ENCODE peak calls at places on chromosomes 7 and 10, in six cellular contexts. X is neuronal stem cell, S is IMR-90, T is trophoblast cell, O is H1, W is mesenchymal stem cell. M is an unnamed sample.

GRCh38 chr7:4763091-4763793 is 12.2 kb upstream of the AP5Z1 start:
- DNase-seq in O (no peak), W (no peak), X (no peak), T (no peak), S (no peak), M (no peak)

GRCh38 chr7:98559219-98559618 is 57.9 kb upstream of the NPTX2 start:
- DNase-seq in X (no peak), T (no peak), S (no peak), O (no peak), W (no peak), M (no peak)

GRCh38 chr7:141262101-141262819 is 188.4 kb downstream of the TMEM178B start:
- DNase-seq in O (no peak), W (no peak), T (no peak), S (no peak), X (no peak), M (no peak)

GRCh38 chr10:3676564-3676963 is 108.4 kb downstream of the KLF6 start:
- DNase-seq in X (no peak), O (no peak), T (no peak), S (peak), W (no peak), M (no peak)

GRCh38 chr7:32803742-32804141 is 87.8 kb downstream of the KBTBD2 start:
- DNase-seq in X (no peak), O (no peak), W (no peak), T (no peak), S (no peak), M (no peak)

GRCh38 chr10:7965457-7965856 is 89.0 kb upstream of the GATA3 start:
- DNase-seq in W (no peak), T (no peak), O (no peak), S (no peak), X (no peak), M (no peak)

GRCh38 chr10:59830601-59831259 is 75.6 kb downstream of the CCDC6 start:
- DNase-seq in S (peak), W (peak), T (peak), X (peak), O (peak), M (peak)

GRCh38 chr7:147298611-147299043 is 1182.0 kb downstream of the CNTNAP2 start:
- DNase-seq in S (peak), O (no peak), X (no peak), T (no peak), W (peak), M (no peak)

GRCh38 chr7:33726582-33726981 is 178.8 kb upstream of the BMPER start:
- DNase-seq in X (peak), S (no peak), O (no peak), W (no peak), T (peak), M (no peak)

GRCh38 chr10:13593560-13593959 is 6.8 kb downstream of the PRPF18 start:
- DNase-seq in S (peak), X (no peak), T (no peak), W (no peak), O (no peak), M (no peak)

GRCh38 chr7:108584211-108584610 is 14.5 kb downstream of the DNAJB9 start:
- DNase-seq in S (no peak), W (no peak), O (no peak), X (no peak), T (no peak), M (no peak)

GRCh38 chr7:108578937-108579336 is 9.3 kb downstream of the DNAJB9 start:
- DNase-seq in O (no peak), W (no peak), S (no peak), X (no peak), T (no peak), M (no peak)

GRCh38 chr7:108580298-108580697 is 10.6 kb downstream of the DNAJB9 start:
- DNase-seq in X (no peak), T (no peak), O (no peak), S (no peak), W (no peak), M (no peak)

GRCh38 chr7:108585843-108586242 is 16.2 kb downstream of the DNAJB9 start:
- DNase-seq in W (no peak), T (no peak), S (no peak), O (no peak), X (no peak), M (no peak)

DNA sequence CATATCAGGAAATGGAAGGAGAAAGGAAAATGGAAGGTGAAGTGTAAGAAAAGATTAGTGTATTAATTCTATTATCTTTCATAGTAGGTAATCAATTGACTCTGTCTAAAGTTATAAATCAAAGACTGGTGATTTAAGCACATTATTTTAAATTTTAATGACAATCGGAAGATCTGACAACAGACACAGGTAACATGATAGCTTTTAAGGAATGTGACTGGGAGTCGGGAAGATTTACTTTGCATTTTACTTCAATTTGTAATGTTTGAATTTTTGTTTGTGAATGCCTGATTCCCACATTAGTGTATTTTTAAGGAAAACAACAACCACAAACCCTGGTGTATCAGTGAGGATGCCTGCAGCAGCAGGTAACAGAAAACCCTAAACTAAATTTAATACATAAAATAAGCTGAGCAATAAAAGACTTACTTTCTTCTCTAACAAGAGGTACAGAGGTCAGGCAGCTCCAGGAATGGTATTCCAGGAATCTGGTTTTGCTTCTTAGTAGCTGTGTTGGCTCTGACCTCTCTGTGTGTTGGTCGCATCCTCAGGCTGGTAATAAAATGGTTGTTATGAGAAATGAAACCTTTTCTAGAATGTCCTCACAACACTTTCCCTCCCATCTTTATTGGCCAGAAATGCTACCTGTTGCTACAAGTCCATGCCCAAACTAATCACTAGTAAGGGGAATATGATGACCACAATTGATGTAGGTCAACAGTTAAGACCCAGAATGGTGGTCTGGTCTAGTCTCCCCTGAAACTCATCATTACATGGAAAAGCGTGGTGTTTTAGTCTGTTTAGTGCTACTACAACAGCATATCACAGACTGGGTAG is 12.2 kb downstream of the DNAJB9 start:
- DNase-seq in O (no peak), X (peak), S (no peak), T (peak), W (peak), M (peak)
- H4K91ac ChIP-seq in O (peak), X (no peak), S (no peak), T (peak), W (no peak), M (no peak)

GRCh38 chr7:80721880-80722595 is 83.6 kb downstream of the CD36 start:
- DNase-seq in X (no peak), W (peak), S (peak), T (peak), O (no peak), M (no peak)

GRCh38 chr7:80725181-80725611 is 86.8 kb downstream of the CD36 start:
- DNase-seq in S (no peak), X (no peak), T (no peak), O (no peak), W (no peak), M (no peak)

GRCh38 chr7:80722596-80723141 is 84.2 kb downstream of the CD36 start:
- DNase-seq in T (peak), W (peak), S (peak), O (no peak), X (no peak), M (peak)

GRCh38 chr7:80726731-80727130 is 88.3 kb downstream of the CD36 start:
- DNase-seq in W (no peak), T (no peak), X (no peak), S (no peak), O (no peak), M (no peak)

DNA sequence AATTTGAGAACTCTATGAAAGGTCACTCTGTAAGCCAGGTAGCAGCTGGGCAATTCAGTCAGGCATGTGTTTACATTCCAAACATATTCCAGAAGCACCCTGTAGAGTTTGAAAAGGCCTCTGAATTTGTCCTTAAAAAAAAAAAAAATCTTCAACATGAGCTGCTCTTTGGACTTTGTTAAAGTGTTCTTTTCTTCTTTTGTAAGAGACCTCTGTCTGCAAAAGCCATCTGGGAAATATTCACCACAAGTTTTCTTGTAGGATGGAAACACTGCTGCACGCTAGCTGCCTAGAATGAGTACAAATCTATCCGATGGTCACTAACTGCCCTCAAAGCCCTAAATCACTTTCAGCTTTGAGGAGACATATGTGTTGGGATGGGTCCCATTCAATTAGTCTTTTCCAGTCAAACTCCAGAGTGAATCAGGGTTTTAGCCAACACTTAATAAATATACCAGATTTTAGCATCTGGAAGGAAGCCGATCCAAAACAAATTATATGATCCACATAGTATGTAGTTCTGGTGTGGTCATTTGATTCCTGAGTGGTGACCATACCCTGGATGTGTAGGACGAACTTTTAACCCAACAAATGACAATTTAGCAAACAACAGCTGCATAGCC is 85.9 kb downstream of the CD36 start:
- DNase-seq in T (no peak), S (peak), O (no peak), W (peak), X (no peak), M (no peak)
- H2AFZ ChIP-seq in T (no peak), S (no peak), O (no peak), W (no peak), X (peak), M (no peak)

GRCh38 chr10:121404611-121405010 is 193.6 kb downstream of the FGFR2 start:
- DNase-seq in S (no peak), X (no peak), T (no peak), W (no peak), O (no peak), M (no peak)

GRCh38 chr10:121405096-121405495 is 193.1 kb downstream of the FGFR2 start:
- DNase-seq in W (no peak), T (no peak), O (no peak), S (no peak), X (no peak), M (no peak)

GRCh38 chr10:121405549-121405948 is 192.7 kb downstream of the FGFR2 start:
- DNase-seq in S (no peak), X (no peak), O (no peak), W (no peak), T (no peak), M (no peak)

GRCh38 chr10:121405953-121406352 is 192.3 kb downstream of the FGFR2 start:
- DNase-seq in T (no peak), S (no peak), O (no peak), W (no peak), X (no peak), M (no peak)

GRCh38 chr10:121406823-121407545 is 191.3 kb downstream of the FGFR2 start:
- DNase-seq in X (no peak), W (no peak), T (no peak), O (no peak), S (no peak), M (no peak)
- H4K91ac ChIP-seq in X (no peak), W (no peak), T (no peak), O (no peak), S (no peak), M (no peak)

DNA sequence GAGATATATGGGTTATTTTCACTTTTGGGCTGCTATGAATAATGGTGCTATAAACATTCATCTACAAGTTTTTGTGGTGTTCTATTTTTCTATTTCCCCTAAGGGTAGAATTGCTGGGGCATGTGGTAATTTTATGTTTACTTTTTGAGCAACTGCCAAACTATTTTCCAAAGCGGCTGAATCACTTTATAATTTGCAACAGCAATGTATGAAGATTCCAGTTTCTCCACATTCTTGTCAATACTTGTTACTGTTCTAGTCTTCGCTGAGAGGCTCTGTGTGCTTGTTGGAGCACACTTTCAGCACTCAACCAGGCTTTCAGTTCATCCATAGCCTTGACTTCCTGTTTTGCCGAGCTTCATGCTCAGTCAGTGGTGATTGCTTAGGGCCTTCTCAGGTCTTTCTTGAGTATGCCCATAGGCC is 39.0 kb downstream of the ADK start:
- DNase-seq in O (no peak), X (no peak), W (peak), S (peak), T (peak), M (no peak)
- H2AFZ ChIP-seq in O (no peak), X (no peak), W (no peak), S (peak), T (no peak), M (no peak)

GRCh38 chr7:81789406-81790139 is 19.7 kb upstream of the HGF start:
- DNase-seq in S (peak), T (no peak), W (no peak), X (no peak), O (no peak), M (no peak)

GRCh38 chr7:81783818-81784217 is 14.0 kb upstream of the HGF start:
- DNase-seq in O (no peak), W (no peak), S (no peak), X (no peak), T (no peak), M (no peak)

GRCh38 chr7:81791578-81792524 is 22.0 kb upstream of the HGF start:
- DNase-seq in X (no peak), S (peak), T (no peak), O (no peak), W (no peak), M (no peak)

DNA sequence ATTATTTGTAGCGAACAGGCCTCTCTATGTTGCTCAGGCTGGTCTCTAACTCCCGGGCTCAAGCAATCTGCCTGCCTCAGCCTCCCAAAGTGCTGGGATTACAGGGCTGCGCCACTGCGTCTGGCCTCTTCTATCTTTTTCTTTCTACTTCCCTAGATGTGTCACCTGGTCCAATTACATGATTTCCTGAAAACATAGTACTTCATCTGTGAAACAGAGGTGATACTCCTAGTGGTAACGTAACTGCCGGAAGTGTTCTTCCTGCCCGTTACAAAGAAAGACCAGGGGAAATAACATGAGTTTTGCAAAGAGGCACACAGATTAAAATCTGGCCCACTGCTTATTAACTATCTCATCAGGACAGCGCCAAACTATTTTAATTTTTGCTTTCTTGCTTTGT is 18.4 kb upstream of the HGF start:
- DNase-seq in S (no peak), X (no peak), W (no peak), T (no peak), O (no peak), M (no peak)
- H4K91ac ChIP-seq in S (no peak), X (no peak), W (no peak), T (no peak), O (no peak), M (no peak)

GRCh38 chr10:79244841-79245504 is 102.3 kb upstream of the PPIF start:
- DNase-seq in S (no peak), X (no peak), W (peak), T (no peak), O (no peak), M (no peak)

GRCh38 chr10:79243211-79244067 is 103.8 kb upstream of the PPIF start:
- DNase-seq in W (peak), X (peak), O (peak), S (no peak), T (no peak), M (peak)

GRCh38 chr10:79242620-79243152 is 104.6 kb upstream of the PPIF start:
- DNase-seq in O (peak), S (peak), X (peak), T (peak), W (peak), M (peak)

GRCh38 chr10:79245539-79246208 is 101.6 kb upstream of the PPIF start:
- DNase-seq in T (peak), S (no peak), O (no peak), W (no peak), X (no peak), M (no peak)

GRCh38 chr10:79244068-79244442 is 103.2 kb upstream of the PPIF start:
- DNase-seq in T (no peak), O (no peak), S (no peak), X (no peak), W (no peak), M (no peak)
- H2AFZ ChIP-seq in T (no peak), O (no peak), S (no peak), X (peak), W (no peak), M (no peak)

DNA sequence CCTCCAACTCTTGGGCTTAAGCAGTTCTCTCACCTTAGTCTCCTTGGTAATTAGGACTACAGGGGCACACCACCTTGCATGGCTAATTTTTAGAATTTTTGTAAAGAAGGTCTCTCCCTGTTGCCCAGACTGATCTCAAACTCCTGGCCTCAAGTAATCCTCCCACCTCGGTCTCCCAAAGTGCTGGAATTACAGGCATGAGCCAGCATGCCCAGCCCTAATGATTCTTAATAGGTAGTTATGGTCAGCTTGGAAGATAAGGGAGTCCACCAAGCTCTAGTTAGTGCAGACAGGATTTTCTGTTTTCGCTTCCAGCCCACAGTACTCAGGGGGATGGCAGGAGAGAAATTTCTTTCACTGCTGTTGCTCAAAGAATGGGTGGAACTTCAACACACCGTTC is 127.9 kb upstream of the PLXDC2 start:
- DNase-seq in S (no peak), X (no peak), O (no peak), T (peak), W (no peak), M (no peak)
- H4K91ac ChIP-seq in S (no peak), X (no peak), O (no peak), T (no peak), W (no peak), M (no peak)

DNA sequence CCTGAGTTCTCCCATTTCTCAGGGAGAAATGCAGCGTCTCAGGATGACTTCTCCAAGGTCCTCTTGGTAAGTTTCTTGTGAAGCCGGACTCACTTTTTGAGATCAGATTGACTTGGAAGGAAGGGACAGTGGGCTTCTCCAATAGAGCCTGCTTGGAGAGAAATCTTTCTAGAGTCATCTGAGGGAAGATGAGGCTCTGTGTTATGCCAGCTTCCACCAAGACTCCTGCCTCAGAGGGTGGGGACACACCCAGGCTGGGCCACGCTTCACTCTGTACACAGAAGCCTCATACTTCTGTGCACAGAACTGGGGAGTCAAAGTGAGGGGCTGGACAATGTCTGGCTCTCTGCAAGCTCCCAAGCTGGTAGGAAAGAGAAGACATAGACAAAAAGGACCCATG is 5.5 kb downstream of the C10orf105 start:
- DNase-seq in O (no peak), X (no peak), S (no peak), W (no peak), T (no peak), M (no peak)
- H2AFZ ChIP-seq in O (no peak), X (no peak), S (peak), W (no peak), T (no peak), M (no peak)

M was measured in H9.